ENCODE peak calls at places on chromosome 19, in four cellular contexts. T is HepG2, S is GM12878, H is H1. J is an unnamed sample.

GRCh38 chr19:34595683-34596082 is 81.3 kb downstream of the SCGB2B2 start:
- DNase-seq in T (no peak), S (no peak), H (no peak), J (no peak)

GRCh38 chr19:20503536-20503935 is 62.0 kb downstream of the ZNF737 start:
- DNase-seq in T (no peak), S (no peak), H (no peak), J (no peak)

GRCh38 chr19:8489591-8490394 is 12.6 kb downstream of the PRAM1 start:
- DNase-seq in S (no peak), T (no peak), H (no peak), J (no peak)

GRCh38 chr19:32642771-32643170 is 32.2 kb downstream of the ANKRD27 start:
- DNase-seq in H (no peak), S (no peak), T (no peak), J (no peak)

GRCh38 chr19:3096267-3096901 is 2.2 kb downstream of the GNA11 start:
- DNase-seq in T (no peak), S (no peak), H (no peak), J (no peak)

GRCh38 chr19:27767234-27767633 is 1445.7 kb downstream of the UQCRFS1 start:
- DNase-seq in H (no peak), S (no peak), T (no peak), J (no peak)

GRCh38 chr19:49395581-49396407 is 7.7 kb downstream of the KASH5 start:
- DNase-seq in H (no peak), S (no peak), T (no peak), J (no peak)

GRCh38 chr19:48539503-48540096 is 12.4 kb upstream of the SULT2B1 start:
- DNase-seq in H (no peak), T (no peak), S (no peak), J (no peak)

GRCh38 chr19:56538761-56539263 is at the start of gene ZFP28:
- DNase-seq in S (no peak), H (peak), T (no peak), J (no peak)

GRCh38 chr19:3975637-3976087 is 4.8 kb upstream of the DAPK3 start:
- DNase-seq in S (no peak), T (no peak), H (peak), J (no peak)

GRCh38 chr19:3360494-3361383 is 5.6 kb upstream of the NFIC start:
- DNase-seq in H (peak), S (no peak), T (no peak), J (peak)

GRCh38 chr19:45667620-45668341 is at the start of gene GIPR:
- DNase-seq in H (peak), T (peak), S (no peak), J (peak)

GRCh38 chr19:46955114-46955812 is 64.4 kb upstream of the NPAS1 start:
- DNase-seq in S (no peak), H (no peak), T (peak), J (peak)

GRCh38 chr19:10899171-10899653 is 27.9 kb downstream of the CARM1 start:
- DNase-seq in S (no peak), H (no peak), T (no peak), J (no peak)

GRCh38 chr19:55340784-55341147 is 1.1 kb downstream of the KMT5C start:
- DNase-seq in S (no peak), T (no peak), H (no peak), J (no peak)

GRCh38 chr19:3370214-3370720 is 3.9 kb downstream of the NFIC start:
- DNase-seq in T (no peak), H (no peak), S (no peak), J (no peak)

GRCh38 chr19:5718579-5719273 is 1.2 kb downstream of the LONP1 start:
- DNase-seq in H (no peak), T (peak), S (peak), J (peak)

GRCh38 chr19:33391631-33392249 is 18.2 kb downstream of the CEBPG start:
- DNase-seq in S (no peak), H (no peak), T (no peak), J (no peak)

GRCh38 chr19:20247016-20247683 is 80.1 kb downstream of the ZNF486 start:
- DNase-seq in T (no peak), H (peak), S (no peak), J (no peak)

GRCh38 chr19:49567722-49568454 is 12.5 kb downstream of the NOSIP start:
- DNase-seq in H (no peak), T (no peak), S (no peak), J (peak)

GRCh38 chr19:47998800-47999199 is 4.4 kb downstream of the ELSPBP1 start:
- DNase-seq in H (no peak), T (no peak), S (no peak), J (peak)

DNA sequence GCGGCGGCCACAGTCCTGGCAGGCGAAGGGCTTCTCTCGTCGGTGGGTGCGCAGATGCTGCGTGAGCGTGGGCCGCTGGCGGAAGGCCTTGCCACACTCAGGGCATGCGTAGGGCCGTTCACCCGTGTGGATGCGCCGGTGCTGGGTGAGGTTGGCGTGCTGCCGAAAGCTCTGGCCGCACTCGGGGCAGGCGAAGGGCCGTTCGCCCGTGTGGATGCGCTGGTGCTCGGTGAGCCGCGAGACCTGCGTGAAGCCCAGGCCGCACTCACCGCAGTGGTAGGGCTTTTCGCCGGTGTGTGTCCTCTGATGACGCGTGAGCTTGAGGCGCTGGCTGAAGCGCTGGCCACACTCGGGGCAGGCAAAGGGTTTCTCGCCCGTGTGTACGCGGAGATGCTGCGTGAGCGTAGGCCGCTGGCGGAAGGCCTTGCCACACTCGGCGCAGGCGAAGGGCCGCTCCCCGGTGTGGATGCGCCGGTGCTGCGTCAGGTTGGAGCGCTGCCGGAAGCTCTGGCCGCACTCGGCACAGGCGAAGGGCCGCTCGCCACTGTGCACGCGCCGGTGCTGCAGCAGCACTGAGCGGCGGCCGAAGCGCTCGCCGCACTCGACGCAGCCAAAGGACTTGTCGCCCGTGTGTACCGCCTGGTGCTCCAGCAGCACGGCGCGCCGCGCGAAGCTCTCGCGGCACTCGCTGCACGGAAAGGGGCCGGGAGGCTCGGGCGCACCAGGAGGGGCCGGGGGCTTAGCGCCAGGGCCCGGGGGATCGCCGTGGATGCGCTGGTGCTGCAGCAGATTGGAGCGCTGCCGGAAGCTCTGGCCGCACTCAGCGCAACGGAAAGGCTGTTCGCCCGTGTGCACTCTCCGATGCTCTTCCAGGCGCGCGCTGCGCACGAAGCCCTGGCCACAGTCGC is 4.0 kb upstream of the UBE2M start:
- DNase-seq in T (no peak), H (no peak), S (no peak), J (no peak)
- TF ChIP-seq KDM1A in T (no peak), H (no peak), S (no peak), J (no peak)

DNA sequence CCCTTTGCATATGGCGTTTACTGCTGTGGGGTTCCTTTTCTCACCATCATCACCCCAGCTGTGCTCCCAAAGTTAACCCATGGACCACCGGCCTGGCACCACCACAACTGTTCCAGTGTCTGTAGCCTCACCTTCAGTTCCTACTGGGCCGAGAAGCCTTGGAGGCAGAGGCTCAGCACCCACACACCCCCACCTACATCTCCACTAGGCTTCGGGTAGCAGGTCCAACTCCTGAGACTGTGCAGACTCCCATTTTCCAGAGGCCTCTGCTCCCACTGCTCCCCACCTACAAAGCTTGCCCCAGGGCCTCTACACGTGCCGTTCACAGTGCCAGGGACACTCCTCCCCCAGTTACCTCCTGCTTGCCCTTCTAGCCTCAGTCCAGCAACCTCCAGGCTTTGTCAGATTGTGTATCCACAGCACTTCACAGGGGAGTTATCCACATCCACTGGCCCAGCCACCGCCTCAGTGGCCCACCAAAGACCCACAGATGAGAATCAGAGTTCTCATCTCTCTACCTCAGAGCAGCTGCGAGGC is 14.1 kb downstream of the SLC27A5 start:
- DNase-seq in H (no peak), S (no peak), T (no peak), J (peak)
- H3K4me2 ChIP-seq in H (peak), S (peak), T (peak), J (peak)

DNA sequence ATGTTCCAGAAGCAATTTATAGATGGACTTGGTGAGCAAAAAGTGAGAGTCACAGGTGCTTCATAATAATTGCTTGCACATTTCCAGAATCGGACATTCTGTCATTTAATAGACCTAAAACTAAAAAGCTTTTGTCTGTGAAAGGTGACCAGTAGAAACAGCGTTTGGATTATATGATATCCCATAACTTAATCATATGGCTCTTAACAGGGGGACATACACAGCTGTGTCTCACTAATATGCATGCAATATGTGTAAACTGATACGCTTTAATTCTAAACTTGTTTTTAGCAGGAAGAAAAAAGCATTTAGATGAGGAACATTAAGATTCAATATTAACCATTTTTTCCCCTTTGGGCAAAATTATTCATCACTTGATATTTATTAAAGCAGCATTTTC is 277.0 kb downstream of the ZNF536 start:
- DNase-seq in H (no peak), T (no peak), S (no peak), J (no peak)
- TF ChIP-seq SIN3A in H (no peak), T (no peak), S (no peak), J (no peak)

DNA sequence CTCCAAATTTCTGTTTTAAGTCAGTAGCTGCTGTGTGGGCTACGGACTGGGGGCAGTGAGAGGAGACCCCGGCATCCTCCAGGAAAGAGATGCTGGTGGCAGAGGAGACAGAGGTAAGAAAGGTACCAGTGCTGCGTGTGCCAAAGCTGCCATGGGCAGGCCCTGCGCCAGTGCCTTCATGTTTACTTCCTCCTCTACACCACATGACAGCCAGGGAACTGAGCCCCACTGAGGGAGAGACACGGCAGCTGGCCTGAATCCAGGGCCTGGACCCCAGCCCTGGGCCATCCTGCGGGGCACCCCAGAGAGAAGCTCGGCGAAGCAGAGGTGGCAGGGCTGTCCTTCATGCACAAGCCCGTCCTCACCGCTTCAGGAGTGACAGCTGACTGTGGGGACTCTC is 22.7 kb upstream of the CCNP start:
- DNase-seq in H (no peak), S (no peak), T (no peak), J (no peak)
- TF ChIP-seq KDM1A in H (no peak), S (no peak), T (no peak), J (no peak)

GRCh38 chr19:41530761-41531301 is 45.1 kb upstream of the CEACAM21 start:
- DNase-seq in T (no peak), H (no peak), S (no peak), J (no peak)
- H3K4me2 ChIP-seq in T (no peak), H (no peak), S (peak), J (peak)

DNA sequence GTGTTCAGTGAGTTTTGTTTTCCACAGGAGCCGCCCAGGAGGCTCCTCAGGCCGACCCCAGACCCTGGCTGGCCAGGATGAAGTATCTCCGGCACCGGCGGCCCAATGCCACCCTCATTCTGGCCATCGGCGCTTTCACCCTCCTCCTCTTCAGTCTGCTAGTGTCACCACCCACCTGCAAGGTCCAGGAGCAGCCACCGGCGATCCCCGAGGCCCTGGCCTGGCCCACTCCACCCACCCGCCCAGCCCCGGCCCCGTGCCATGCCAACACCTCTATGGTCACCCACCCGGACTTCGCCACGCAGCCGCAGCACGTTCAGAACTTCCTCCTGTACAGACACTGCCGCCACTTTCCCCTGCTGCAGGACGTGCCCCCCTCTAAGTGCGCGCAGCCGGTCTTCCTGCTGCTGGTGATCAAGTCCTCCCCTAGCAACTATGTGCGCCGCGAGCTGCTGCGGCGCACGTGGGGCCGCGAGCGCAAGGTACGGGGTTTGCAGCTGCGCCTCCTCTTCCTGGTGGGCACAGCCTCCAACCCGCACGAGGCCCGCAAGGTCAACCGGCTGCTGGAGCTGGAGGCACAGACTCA is 12.9 kb downstream of the B3GNT3 start:
- DNase-seq in H (no peak), S (no peak), T (no peak), J (no peak)
- TF ChIP-seq SIN3A in H (no peak), S (no peak), T (no peak), J (no peak)

DNA sequence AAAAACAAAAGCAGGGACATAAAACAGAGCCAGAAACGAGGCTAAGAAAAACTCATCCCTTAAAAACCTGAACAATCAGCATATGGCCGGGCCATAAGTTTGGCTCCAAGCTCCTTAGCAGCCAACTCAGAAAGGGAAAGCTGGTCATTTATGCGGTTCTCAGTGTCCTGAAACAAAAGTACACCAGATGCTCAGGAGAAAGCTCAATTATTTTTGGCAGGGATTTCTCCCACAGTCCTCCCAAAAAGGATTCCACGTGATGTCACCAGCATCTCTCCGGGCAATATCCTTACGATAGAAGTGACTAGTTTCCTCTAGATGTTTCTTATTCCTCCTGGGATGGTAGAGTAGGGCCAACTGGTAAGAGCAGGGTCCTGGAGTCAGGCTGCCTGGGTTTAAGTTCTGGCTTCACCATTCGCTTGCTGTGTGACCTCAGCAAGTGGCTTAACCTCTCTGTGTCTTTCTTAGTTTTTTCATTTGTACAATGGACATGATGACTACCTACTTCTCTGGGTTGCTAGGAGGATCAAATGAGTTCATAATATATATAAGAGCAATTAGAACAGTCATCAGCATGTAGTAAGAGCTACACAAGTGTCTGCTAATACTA is 34.0 kb downstream of the PIN1 start:
- DNase-seq in T (no peak), S (no peak), H (no peak), J (no peak)
- TF ChIP-seq KDM1A in T (no peak), S (no peak), H (peak), J (no peak)

GRCh38 chr19:13035820-13036365 is 40.6 kb downstream of the NFIX start:
- DNase-seq in T (no peak), H (no peak), S (no peak), J (no peak)
- H3K4me2 ChIP-seq in T (no peak), H (no peak), S (no peak), J (no peak)

GRCh38 chr19:2027361-2027760 is 11.8 kb upstream of the BTBD2 start:
- DNase-seq in T (no peak), S (no peak), H (no peak), J (no peak)
- TF ChIP-seq SIN3A in T (no peak), S (no peak), H (no peak), J (no peak)

GRCh38 chr19:7395793-7396192 is 47.1 kb downstream of the ARHGEF18 start:
- DNase-seq in H (no peak), T (no peak), S (no peak), J (peak)

GRCh38 chr19:7393934-7394508 is 45.3 kb downstream of the ARHGEF18 start:
- DNase-seq in T (no peak), H (no peak), S (no peak), J (no peak)

GRCh38 chr19:7393459-7393858 is 44.7 kb downstream of the ARHGEF18 start:
- DNase-seq in S (no peak), T (no peak), H (no peak), J (no peak)

GRCh38 chr19:7394728-7395359 is 46.1 kb downstream of the ARHGEF18 start:
- DNase-seq in S (peak), T (peak), H (peak), J (peak)

GRCh38 chr19:7395360-7395781 is 46.6 kb downstream of the ARHGEF18 start:
- DNase-seq in S (no peak), H (peak), T (no peak), J (no peak)
- TF ChIP-seq KDM1A in S (no peak), H (no peak), T (no peak), J (no peak)

J was measured in K562.